ENCODE peak calls at places on chromosomes 3 and 15, in six cellular contexts. One of them, this sample, is unnamed.

GRCh38 chr3:135905058-135905724 is 60.3 kb upstream of the PPP2R3A start:
- DNase-seq in stomach: no peak
- DNase-seq in esophagus squamous epithelium: no peak
- DNase-seq in cardiac muscle cell: peak
- DNase-seq in hepatocyte: no peak
- DNase-seq in sigmoid colon: no peak
- DNase-seq in this sample: no peak

GRCh38 chr3:67509471-67510075 is 144.8 kb downstream of the SUCLG2 start:
- DNase-seq in stomach: no peak
- DNase-seq in hepatocyte: no peak
- DNase-seq in cardiac muscle cell: no peak
- DNase-seq in esophagus squamous epithelium: no peak
- DNase-seq in sigmoid colon: no peak
- DNase-seq in this sample: no peak

GRCh38 chr15:50176869-50177268 is 5.1 kb upstream of the SLC27A2 start:
- DNase-seq in hepatocyte: no peak
- DNase-seq in sigmoid colon: no peak
- DNase-seq in esophagus squamous epithelium: no peak
- DNase-seq in stomach: no peak
- DNase-seq in cardiac muscle cell: peak
- DNase-seq in this sample: no peak

GRCh38 chr3:11168406-11168805 is 14.1 kb downstream of the HRH1 start:
- DNase-seq in hepatocyte: no peak
- DNase-seq in esophagus squamous epithelium: no peak
- DNase-seq in sigmoid colon: peak
- DNase-seq in stomach: no peak
- DNase-seq in cardiac muscle cell: no peak
- DNase-seq in this sample: no peak

GRCh38 chr3:194688207-194688711 is 2.6 kb downstream of the FAM43A start:
- DNase-seq in hepatocyte: peak
- DNase-seq in cardiac muscle cell: peak
- DNase-seq in esophagus squamous epithelium: no peak
- DNase-seq in sigmoid colon: peak
- DNase-seq in stomach: peak
- DNase-seq in this sample: no peak

GRCh38 chr15:34018021-34018645 is 20.9 kb downstream of the AVEN start:
- DNase-seq in stomach: peak
- DNase-seq in hepatocyte: no peak
- DNase-seq in esophagus squamous epithelium: no peak
- DNase-seq in cardiac muscle cell: no peak
- DNase-seq in sigmoid colon: no peak
- DNase-seq in this sample: peak

GRCh38 chr3:55620361-55621025 is 133.4 kb upstream of the WNT5A start:
- DNase-seq in hepatocyte: peak
- DNase-seq in cardiac muscle cell: no peak
- DNase-seq in stomach: no peak
- DNase-seq in sigmoid colon: no peak
- DNase-seq in esophagus squamous epithelium: no peak
- DNase-seq in this sample: no peak

GRCh38 chr3:146148468-146148931 is 12.5 kb downstream of the PLOD2 start:
- DNase-seq in esophagus squamous epithelium: no peak
- DNase-seq in cardiac muscle cell: peak
- DNase-seq in sigmoid colon: no peak
- DNase-seq in stomach: no peak
- DNase-seq in hepatocyte: no peak
- DNase-seq in this sample: no peak

GRCh38 chr3:11282250-11283125 is 10.3 kb downstream of the ATG7 start:
- DNase-seq in hepatocyte: peak
- DNase-seq in esophagus squamous epithelium: no peak
- DNase-seq in stomach: no peak
- DNase-seq in sigmoid colon: peak
- DNase-seq in cardiac muscle cell: peak
- DNase-seq in this sample: no peak

GRCh38 chr3:139122221-139122581 is 77.5 kb upstream of the PRR23C start:
- DNase-seq in hepatocyte: no peak
- DNase-seq in esophagus squamous epithelium: no peak
- DNase-seq in sigmoid colon: no peak
- DNase-seq in cardiac muscle cell: peak
- DNase-seq in stomach: no peak
- DNase-seq in this sample: no peak

GRCh38 chr15:70114226-70114625 is 16.5 kb upstream of the TLE3 start:
- DNase-seq in stomach: no peak
- DNase-seq in hepatocyte: no peak
- DNase-seq in cardiac muscle cell: no peak
- DNase-seq in sigmoid colon: no peak
- DNase-seq in esophagus squamous epithelium: no peak
- DNase-seq in this sample: no peak

GRCh38 chr3:180011927-180012326 is 24.8 kb downstream of the PEX5L start:
- DNase-seq in esophagus squamous epithelium: no peak
- DNase-seq in stomach: no peak
- DNase-seq in cardiac muscle cell: no peak
- DNase-seq in sigmoid colon: no peak
- DNase-seq in hepatocyte: no peak
- DNase-seq in this sample: no peak

GRCh38 chr15:55279746-55280351 is 9.8 kb downstream of the RAB27A start:
- DNase-seq in cardiac muscle cell: peak
- DNase-seq in esophagus squamous epithelium: no peak
- DNase-seq in stomach: no peak
- DNase-seq in hepatocyte: peak
- DNase-seq in sigmoid colon: no peak
- DNase-seq in this sample: peak

GRCh38 chr3:189597918-189598317 is 33.3 kb upstream of the TP63 start:
- DNase-seq in hepatocyte: no peak
- DNase-seq in esophagus squamous epithelium: no peak
- DNase-seq in sigmoid colon: no peak
- DNase-seq in cardiac muscle cell: no peak
- DNase-seq in stomach: no peak
- DNase-seq in this sample: no peak

GRCh38 chr3:174620138-174620537 is 239.0 kb upstream of the NAALADL2 start:
- DNase-seq in sigmoid colon: no peak
- DNase-seq in esophagus squamous epithelium: no peak
- DNase-seq in hepatocyte: no peak
- DNase-seq in cardiac muscle cell: peak
- DNase-seq in stomach: no peak
- DNase-seq in this sample: no peak

GRCh38 chr3:170802164-170803151 is 67.5 kb downstream of the RPL22L1 start:
- DNase-seq in hepatocyte: peak
- DNase-seq in stomach: no peak
- DNase-seq in cardiac muscle cell: peak
- DNase-seq in sigmoid colon: peak
- DNase-seq in esophagus squamous epithelium: no peak
- DNase-seq in this sample: no peak

GRCh38 chr3:55877703-55878102 is 390.6 kb upstream of the WNT5A start:
- DNase-seq in stomach: no peak
- DNase-seq in cardiac muscle cell: no peak
- DNase-seq in esophagus squamous epithelium: no peak
- DNase-seq in sigmoid colon: no peak
- DNase-seq in hepatocyte: no peak
- DNase-seq in this sample: no peak

GRCh38 chr3:4587061-4587837 is 94.1 kb downstream of the ITPR1 start:
- DNase-seq in hepatocyte: no peak
- DNase-seq in cardiac muscle cell: peak
- DNase-seq in sigmoid colon: no peak
- DNase-seq in esophagus squamous epithelium: no peak
- DNase-seq in stomach: no peak
- DNase-seq in this sample: no peak

GRCh38 chr15:40565333-40566238 is 744 bp upstream of the CCDC32 start:
- DNase-seq in cardiac muscle cell: no peak
- DNase-seq in hepatocyte: no peak
- DNase-seq in stomach: no peak
- DNase-seq in sigmoid colon: no peak
- DNase-seq in esophagus squamous epithelium: no peak
- DNase-seq in this sample: no peak

GRCh38 chr3:151707216-151707615 is 26.5 kb upstream of the AADACL2 start:
- DNase-seq in esophagus squamous epithelium: no peak
- DNase-seq in sigmoid colon: no peak
- DNase-seq in hepatocyte: no peak
- DNase-seq in stomach: no peak
- DNase-seq in cardiac muscle cell: no peak
- DNase-seq in this sample: no peak

GRCh38 chr15:80317389-80318169 is 65.6 kb upstream of the CTXND1 start:
- DNase-seq in hepatocyte: peak
- DNase-seq in esophagus squamous epithelium: no peak
- DNase-seq in stomach: no peak
- DNase-seq in cardiac muscle cell: peak
- DNase-seq in sigmoid colon: peak
- DNase-seq in this sample: no peak

GRCh38 chr15:99651023-99651807 is 82.0 kb downstream of the LYSMD4 start:
- DNase-seq in esophagus squamous epithelium: no peak
- DNase-seq in sigmoid colon: no peak
- DNase-seq in cardiac muscle cell: peak
- DNase-seq in hepatocyte: no peak
- DNase-seq in stomach: no peak
- DNase-seq in this sample: no peak

GRCh38 chr3:104596551-104596950 is 770.2 kb upstream of the ALCAM start:
- DNase-seq in stomach: no peak
- DNase-seq in cardiac muscle cell: peak
- DNase-seq in hepatocyte: peak
- DNase-seq in sigmoid colon: no peak
- DNase-seq in esophagus squamous epithelium: no peak
- DNase-seq in this sample: no peak

GRCh38 chr15:25236143-25236860 is 202.5 kb downstream of the UBE3A start:
- DNase-seq in cardiac muscle cell: no peak
- DNase-seq in hepatocyte: no peak
- DNase-seq in sigmoid colon: peak
- DNase-seq in esophagus squamous epithelium: no peak
- DNase-seq in stomach: no peak
- DNase-seq in this sample: no peak

GRCh38 chr3:66036586-66037061 is 2.1 kb downstream of the MAGI1 start:
- DNase-seq in stomach: peak
- DNase-seq in cardiac muscle cell: peak
- DNase-seq in sigmoid colon: no peak
- DNase-seq in hepatocyte: peak
- DNase-seq in esophagus squamous epithelium: no peak
- DNase-seq in this sample: no peak

GRCh38 chr15:31271224-31271635 is 55.4 kb upstream of the KLF13 start:
- DNase-seq in hepatocyte: no peak
- DNase-seq in cardiac muscle cell: no peak
- DNase-seq in esophagus squamous epithelium: no peak
- DNase-seq in sigmoid colon: peak
- DNase-seq in stomach: peak
- DNase-seq in this sample: no peak

GRCh38 chr15:31268911-31269784 is 57.5 kb upstream of the KLF13 start:
- DNase-seq in esophagus squamous epithelium: no peak
- DNase-seq in sigmoid colon: peak
- DNase-seq in cardiac muscle cell: no peak
- DNase-seq in hepatocyte: peak
- DNase-seq in stomach: peak
- DNase-seq in this sample: no peak

GRCh38 chr15:31271706-31272557 is 54.7 kb upstream of the KLF13 start:
- DNase-seq in stomach: peak
- DNase-seq in hepatocyte: no peak
- DNase-seq in sigmoid colon: peak
- DNase-seq in esophagus squamous epithelium: no peak
- DNase-seq in cardiac muscle cell: no peak
- DNase-seq in this sample: no peak

GRCh38 chr15:31269961-31270575 is 56.6 kb upstream of the KLF13 start:
- DNase-seq in sigmoid colon: peak
- DNase-seq in cardiac muscle cell: no peak
- DNase-seq in stomach: peak
- DNase-seq in hepatocyte: no peak
- DNase-seq in esophagus squamous epithelium: no peak
- DNase-seq in this sample: no peak

GRCh38 chr15:31270767-31271166 is 55.9 kb upstream of the KLF13 start:
- DNase-seq in hepatocyte: no peak
- DNase-seq in stomach: peak
- DNase-seq in sigmoid colon: peak
- DNase-seq in esophagus squamous epithelium: no peak
- DNase-seq in cardiac muscle cell: no peak
- DNase-seq in this sample: no peak
- H3K4me3 ChIP-seq in hepatocyte: no peak
- H3K4me3 ChIP-seq in stomach: no peak
- H3K4me3 ChIP-seq in sigmoid colon: no peak
- H3K4me3 ChIP-seq in esophagus squamous epithelium: no peak
- H3K4me3 ChIP-seq in cardiac muscle cell: no peak
- H3K4me3 ChIP-seq in this sample: no peak

GRCh38 chr3:157263027-157263426 is 103.1 kb upstream of the CCNL1 start:
- DNase-seq in esophagus squamous epithelium: no peak
- DNase-seq in sigmoid colon: no peak
- DNase-seq in cardiac muscle cell: peak
- DNase-seq in stomach: no peak
- DNase-seq in hepatocyte: no peak
- DNase-seq in this sample: no peak

GRCh38 chr3:157257101-157257500 is 97.2 kb upstream of the CCNL1 start:
- DNase-seq in cardiac muscle cell: peak
- DNase-seq in stomach: no peak
- DNase-seq in hepatocyte: no peak
- DNase-seq in sigmoid colon: no peak
- DNase-seq in esophagus squamous epithelium: no peak
- DNase-seq in this sample: no peak

GRCh38 chr3:157255797-157256196 is 95.8 kb upstream of the CCNL1 start:
- DNase-seq in hepatocyte: no peak
- DNase-seq in cardiac muscle cell: no peak
- DNase-seq in esophagus squamous epithelium: no peak
- DNase-seq in sigmoid colon: no peak
- DNase-seq in stomach: no peak
- DNase-seq in this sample: no peak

GRCh38 chr3:157259825-157260224 is 99.9 kb upstream of the CCNL1 start:
- DNase-seq in esophagus squamous epithelium: no peak
- DNase-seq in stomach: no peak
- DNase-seq in cardiac muscle cell: no peak
- DNase-seq in hepatocyte: no peak
- DNase-seq in sigmoid colon: no peak
- DNase-seq in this sample: no peak

GRCh38 chr3:157261000-157261399 is 101.1 kb upstream of the CCNL1 start:
- DNase-seq in cardiac muscle cell: peak
- DNase-seq in hepatocyte: no peak
- DNase-seq in stomach: no peak
- DNase-seq in esophagus squamous epithelium: no peak
- DNase-seq in sigmoid colon: no peak
- DNase-seq in this sample: no peak
- H3K27ac ChIP-seq in cardiac muscle cell: no peak
- H3K27ac ChIP-seq in hepatocyte: no peak
- H3K27ac ChIP-seq in stomach: no peak
- H3K27ac ChIP-seq in esophagus squamous epithelium: no peak
- H3K27ac ChIP-seq in sigmoid colon: no peak
- H3K27ac ChIP-seq in this sample: no peak

GRCh38 chr3:192881159-192881786 is 36.4 kb downstream of the MB21D2 start:
- DNase-seq in sigmoid colon: no peak
- DNase-seq in cardiac muscle cell: no peak
- DNase-seq in esophagus squamous epithelium: no peak
- DNase-seq in hepatocyte: no peak
- DNase-seq in stomach: no peak
- DNase-seq in this sample: no peak
- H3K4me3 ChIP-seq in sigmoid colon: no peak
- H3K4me3 ChIP-seq in cardiac muscle cell: no peak
- H3K4me3 ChIP-seq in esophagus squamous epithelium: no peak
- H3K4me3 ChIP-seq in hepatocyte: no peak
- H3K4me3 ChIP-seq in stomach: no peak
- H3K4me3 ChIP-seq in this sample: no peak

DNA sequence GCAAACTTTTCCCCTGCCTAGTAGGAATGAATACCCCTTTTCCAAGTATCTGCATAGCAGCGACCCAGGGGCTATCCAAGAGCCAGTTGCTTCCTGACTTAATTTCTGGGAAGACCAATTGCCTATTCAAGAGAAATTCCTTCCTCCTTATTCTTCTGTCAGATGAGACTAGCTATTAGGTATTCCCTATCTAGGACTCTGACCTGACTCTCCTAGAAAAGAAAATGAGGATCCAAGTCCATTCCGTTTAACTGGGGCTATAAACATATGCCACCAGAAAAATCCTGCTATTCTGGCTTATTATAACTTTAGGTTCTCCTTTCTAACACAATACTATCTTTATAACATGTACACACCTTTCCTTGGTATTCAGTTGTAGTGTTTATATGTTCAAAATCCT is 1.7 kb downstream of the HHLA2 start:
- DNase-seq in sigmoid colon: no peak
- DNase-seq in stomach: no peak
- DNase-seq in cardiac muscle cell: no peak
- DNase-seq in hepatocyte: peak
- DNase-seq in esophagus squamous epithelium: no peak
- DNase-seq in this sample: no peak
- H3K27ac ChIP-seq in sigmoid colon: no peak
- H3K27ac ChIP-seq in stomach: peak
- H3K27ac ChIP-seq in cardiac muscle cell: peak
- H3K27ac ChIP-seq in hepatocyte: peak
- H3K27ac ChIP-seq in esophagus squamous epithelium: no peak
- H3K27ac ChIP-seq in this sample: no peak